ENCODE peak calls at places on chromosome 7, in seven cellular contexts. J is PC-9, R is transverse colon, L is posterior vena cava, F is A549, D is GF-D8, T is NCI-H2227 treated with DMSO at 0.1 percent for 48 hours. P is an unnamed sample.

GRCh38 chr7:133401225-133401624 is 148.3 kb downstream of the EXOC4 start:
- DNase-seq in J (no peak), R (no peak), L (no peak), F (no peak), D (no peak), T (no peak), P (no peak)

GRCh38 chr7:1156782-1157535 is 3.0 kb downstream of the ZFAND2A start:
- DNase-seq in J (peak), R (peak), L (no peak), F (peak), D (no peak), T (no peak), P (no peak)

GRCh38 chr7:1593091-1593866 is 23.4 kb upstream of the PSMG3 start:
- DNase-seq in J (peak), R (no peak), L (no peak), F (peak), D (no peak), T (no peak), P (no peak)

GRCh38 chr7:98240961-98241673 is 10.9 kb downstream of the TECPR1 start:
- DNase-seq in J (peak), R (peak), L (no peak), F (peak), D (no peak), T (no peak), P (peak)

GRCh38 chr7:88090233-88090632 is 129.6 kb downstream of the SRI start:
- DNase-seq in J (no peak), R (no peak), L (no peak), F (no peak), D (no peak), T (no peak), P (no peak)

GRCh38 chr7:46747222-46747621 is 826.1 kb upstream of the IGFBP3 start:
- DNase-seq in J (peak), R (no peak), L (no peak), F (no peak), D (no peak), T (no peak), P (no peak)

GRCh38 chr7:138239244-138239643 is 163.0 kb downstream of the AKR1D1 start:
- DNase-seq in J (no peak), R (no peak), L (no peak), F (peak), D (no peak), T (no peak), P (no peak)

GRCh38 chr7:17105701-17106100 is 192.8 kb upstream of the AHR start:
- DNase-seq in J (no peak), R (no peak), L (no peak), F (no peak), D (no peak), T (no peak), P (no peak)

GRCh38 chr7:99193527-99194214 is 14.2 kb downstream of the KPNA7 start:
- DNase-seq in J (no peak), R (no peak), L (peak), F (no peak), D (no peak), T (no peak), P (no peak)

GRCh38 chr7:115672024-115672423 is 358.5 kb downstream of the TFEC start:
- DNase-seq in J (no peak), R (no peak), L (no peak), F (no peak), D (no peak), T (no peak), P (no peak)

GRCh38 chr7:149733554-149734513 is 39.6 kb downstream of the ZNF467 start:
- DNase-seq in J (no peak), R (no peak), L (peak), F (no peak), D (no peak), T (no peak), P (no peak)

GRCh38 chr7:148303295-148304013 is 287.1 kb upstream of the C7orf33 start:
- DNase-seq in J (no peak), R (peak), L (peak), F (peak), D (no peak), T (no peak), P (peak)

GRCh38 chr7:30817060-30817770 is 46.0 kb downstream of the MINDY4 start:
- DNase-seq in J (no peak), R (no peak), L (no peak), F (no peak), D (no peak), T (no peak), P (no peak)

GRCh38 chr7:43639858-43640491 is 57.1 kb downstream of the STK17A start:
- DNase-seq in J (no peak), R (peak), L (no peak), F (peak), D (no peak), T (peak), P (peak)

GRCh38 chr7:101618207-101618839 is 10.8 kb downstream of the MYL10 start:
- DNase-seq in J (no peak), R (no peak), L (no peak), F (no peak), D (no peak), T (peak), P (no peak)

GRCh38 chr7:135716677-135717238 is 11.2 kb downstream of the SLC13A4 start:
- DNase-seq in J (peak), R (no peak), L (no peak), F (peak), D (no peak), T (peak), P (no peak)

GRCh38 chr7:133431134-133431711 is 178.3 kb downstream of the EXOC4 start:
- DNase-seq in J (no peak), R (no peak), L (no peak), F (no peak), D (no peak), T (no peak), P (no peak)

GRCh38 chr7:71752171-71752935 is 620.4 kb downstream of the GALNT17 start:
- DNase-seq in J (peak), R (peak), L (no peak), F (peak), D (no peak), T (no peak), P (peak)

GRCh38 chr7:76383089-76383944 is 24.5 kb upstream of the YWHAG start:
- DNase-seq in J (no peak), R (no peak), L (no peak), F (peak), D (no peak), T (no peak), P (peak)

GRCh38 chr7:20330176-20330796 is 414 bp upstream of the ITGB8 start:
- DNase-seq in J (peak), R (peak), L (peak), F (peak), D (no peak), T (peak), P (peak)

GRCh38 chr7:66206909-66207240 is 1.7 kb downstream of the TPST1 start:
- DNase-seq in J (no peak), R (no peak), L (no peak), F (no peak), D (no peak), T (no peak), P (no peak)

GRCh38 chr7:138460176-138460648 is at the start of gene TRIM24:
- DNase-seq in J (no peak), R (no peak), L (no peak), F (no peak), D (no peak), T (no peak), P (no peak)

GRCh38 chr7:75995052-75995471 is 667 bp upstream of the TMEM120A start:
- DNase-seq in J (no peak), R (no peak), L (no peak), F (no peak), D (no peak), T (peak), P (no peak)

GRCh38 chr7:78020131-78020873 is 221.7 kb downstream of the PHTF2 start:
- DNase-seq in J (peak), R (peak), L (no peak), F (peak), D (peak), T (peak), P (peak)

GRCh38 chr7:50409856-50410468 is 40.2 kb downstream of the FIGNL1 start:
- DNase-seq in J (no peak), R (peak), L (no peak), F (no peak), D (no peak), T (no peak), P (no peak)

GRCh38 chr7:156091515-156092080 is 279.3 kb upstream of the SHH start:
- DNase-seq in J (no peak), R (no peak), L (no peak), F (no peak), D (no peak), T (no peak), P (no peak)

GRCh38 chr7:151485006-151485732 is 34.5 kb downstream of the RHEB start:
- DNase-seq in J (peak), R (no peak), L (no peak), F (peak), D (no peak), T (no peak), P (no peak)

GRCh38 chr7:56483861-56484550 is 367.8 kb upstream of the NUPR2 start:
- DNase-seq in J (no peak), R (no peak), L (no peak), F (no peak), D (no peak), T (no peak), P (no peak)

GRCh38 chr7:28536259-28536658 is 123.9 kb downstream of the CREB5 start:
- DNase-seq in J (peak), R (no peak), L (no peak), F (peak), D (no peak), T (no peak), P (peak)

GRCh38 chr7:151849008-151849878 is 27.7 kb downstream of the PRKAG2 start:
- DNase-seq in J (no peak), R (no peak), L (peak), F (no peak), D (no peak), T (no peak), P (no peak)

GRCh38 chr7:90655566-90655965 is 59.4 kb downstream of the CDK14 start:
- DNase-seq in J (no peak), R (no peak), L (no peak), F (no peak), D (no peak), T (no peak), P (no peak)

GRCh38 chr7:3063016-3063753 is 19.5 kb upstream of the CARD11 start:
- DNase-seq in J (no peak), R (peak), L (no peak), F (no peak), D (no peak), T (no peak), P (no peak)

GRCh38 chr7:128112781-128113221 is 81.6 kb upstream of the LRRC4 start:
- DNase-seq in J (no peak), R (peak), L (no peak), F (no peak), D (no peak), T (no peak), P (no peak)

GRCh38 chr7:106775975-106776607 is 89.0 kb upstream of the PIK3CG start:
- DNase-seq in J (no peak), R (no peak), L (no peak), F (no peak), D (no peak), T (no peak), P (no peak)

GRCh38 chr7:157949711-157950110 is 612.9 kb downstream of the DNAJB6 start:
- DNase-seq in J (no peak), R (no peak), L (peak), F (peak), D (no peak), T (no peak), P (no peak)

GRCh38 chr7:30503273-30504212 is 1.1 kb downstream of the GGCT start:
- DNase-seq in J (no peak), R (no peak), L (no peak), F (no peak), D (no peak), T (no peak), P (no peak)

GRCh38 chr7:155860840-155861479 is 48.7 kb upstream of the SHH start:
- DNase-seq in J (peak), R (no peak), L (peak), F (peak), D (no peak), T (no peak), P (peak)

GRCh38 chr7:136293272-136293671 is 316.1 kb upstream of the MTPN start:
- DNase-seq in J (no peak), R (no peak), L (no peak), F (no peak), D (no peak), T (no peak), P (no peak)

P was measured in testis.